ENCODE peak calls at places on chromosomes 6 and 20, in five cellular contexts. M, F, R, Z and Y are unnamed samples.

GRCh38 chr6:33593414-33593727 is 13.3 kb upstream of the BAK1 start:
- DNase-seq in R (no peak), M (no peak), Z (no peak), F (no peak), Y (no peak)

GRCh38 chr6:30742316-30743098 is at the start of gene FLOT1:
- DNase-seq in M (peak), R (peak), Z (peak), F (peak), Y (peak)

GRCh38 chr20:34709044-34709835 is 5.1 kb downstream of the TP53INP2 start:
- DNase-seq in M (peak), R (peak), Z (peak), F (peak), Y (peak)

GRCh38 chr6:6584310-6585002 is 4.1 kb upstream of the LY86 start:
- DNase-seq in M (no peak), Z (no peak), R (no peak), F (no peak), Y (no peak)

GRCh38 chr6:87237804-87238203 is 82.4 kb downstream of the ZNF292 start:
- DNase-seq in R (no peak), Z (peak), M (no peak), F (peak), Y (no peak)

GRCh38 chr20:5540091-5540490 is 210.1 kb upstream of the SHLD1 start:
- DNase-seq in Z (no peak), M (no peak), R (no peak), F (no peak), Y (no peak)

GRCh38 chr20:50378170-50379000 is 131.8 kb upstream of the PTPN1 start:
- DNase-seq in R (no peak), F (no peak), M (no peak), Z (no peak), Y (no peak)

GRCh38 chr20:3165473-3166337 is 6.0 kb upstream of the FASTKD5 start:
- DNase-seq in Z (peak), F (peak), M (peak), R (no peak), Y (no peak)

GRCh38 chr20:12414446-12415274 is 497.0 kb downstream of the BTBD3 start:
- DNase-seq in Z (no peak), R (no peak), F (no peak), M (no peak), Y (no peak)

GRCh38 chr6:117329926-117330325 is 64.6 kb downstream of the VGLL2 start:
- DNase-seq in R (no peak), F (no peak), Z (no peak), M (no peak), Y (no peak)

GRCh38 chr20:3661060-3661820 is 2.0 kb downstream of the GFRA4 start:
- DNase-seq in F (no peak), R (peak), Z (no peak), M (no peak), Y (no peak)

GRCh38 chr6:34696189-34696738 is 303 bp downstream of the ILRUN start:
- DNase-seq in R (no peak), Z (peak), F (peak), M (peak), Y (no peak)

GRCh38 chr6:149484733-149485700 is at the start of gene ZC3H12D:
- DNase-seq in Z (peak), M (no peak), R (peak), F (peak), Y (no peak)

GRCh38 chr6:97850458-97851218 is 567.6 kb upstream of the MMS22L start:
- DNase-seq in Z (peak), F (peak), M (no peak), R (no peak), Y (no peak)

GRCh38 chr20:58019027-58019849 is 209.2 kb downstream of the ANKRD60 start:
- DNase-seq in F (peak), M (no peak), Z (peak), R (no peak), Y (no peak)

GRCh38 chr6:121516331-121516730 is 80.9 kb downstream of the GJA1 start:
- DNase-seq in R (no peak), Z (peak), F (peak), M (no peak), Y (no peak)

DNA sequence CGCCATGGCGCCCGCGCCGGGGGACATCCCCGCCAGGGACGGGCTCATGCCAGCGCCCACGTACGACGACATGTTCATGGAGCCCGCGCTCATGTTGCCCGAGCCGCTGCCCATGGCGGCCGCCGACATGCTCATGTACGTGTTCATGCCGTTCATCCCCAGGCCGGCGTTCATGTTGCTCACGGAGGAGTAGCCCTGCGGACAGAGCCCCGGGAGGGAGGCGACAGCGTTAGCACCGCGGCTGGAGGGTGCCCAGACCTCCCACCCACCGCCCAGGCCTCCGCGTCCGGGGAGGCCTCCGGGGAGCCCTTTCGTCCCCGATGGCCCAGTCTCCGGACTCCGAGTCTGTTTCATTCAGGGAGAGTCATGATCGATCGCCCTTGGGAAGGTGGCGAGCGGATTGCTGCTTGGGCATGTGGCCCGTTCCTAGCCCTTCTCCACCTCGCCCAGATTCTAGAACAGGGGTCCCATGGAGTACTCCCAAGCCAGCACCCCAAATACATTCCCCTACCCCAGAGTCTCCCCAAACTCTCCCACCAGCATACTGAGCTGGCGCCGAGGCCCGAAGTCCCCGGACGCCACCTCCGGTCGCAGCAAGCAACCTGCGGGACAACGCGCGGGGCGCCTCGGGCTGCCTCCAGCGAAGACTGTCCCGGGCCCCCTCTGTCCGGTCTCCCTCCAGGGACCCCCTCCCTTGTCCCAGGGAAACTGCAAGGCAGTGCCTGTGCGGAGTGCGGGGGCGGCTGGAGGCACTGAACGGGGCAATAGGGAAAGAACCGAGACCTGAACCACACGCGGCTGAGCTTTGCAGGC is 1.2 kb downstream of the FOXA2 start:
- DNase-seq in Z (no peak), R (no peak), F (no peak), M (peak), Y (no peak)
- TF ChIP-seq CTCF in Z (no peak), R (no peak), F (no peak), M (no peak), Y (no peak)

GRCh38 chr20:59996112-59996511 is 37.9 kb downstream of the CDH26 start:
- DNase-seq in Z (no peak), R (no peak), F (no peak), M (no peak), Y (no peak)

GRCh38 chr20:59993736-59994484 is 35.7 kb downstream of the CDH26 start:
- DNase-seq in M (no peak), F (no peak), Z (no peak), R (no peak), Y (no peak)

GRCh38 chr20:59988141-59988540 is 29.9 kb downstream of the CDH26 start:
- DNase-seq in Z (peak), M (peak), F (no peak), R (no peak), Y (no peak)

GRCh38 chr20:59994697-59995122 is 36.5 kb downstream of the CDH26 start:
- DNase-seq in R (no peak), Z (no peak), F (no peak), M (no peak), Y (no peak)

GRCh38 chr20:59992531-59992930 is 34.3 kb downstream of the CDH26 start:
- DNase-seq in M (no peak), F (no peak), R (no peak), Z (no peak), Y (no peak)
- TF ChIP-seq CTCF in M (no peak), F (no peak), R (no peak), Z (no peak), Y (no peak)

GRCh38 chr20:33076662-33077398 is 2.6 kb upstream of the BPIFB4 start:
- DNase-seq in F (no peak), Z (no peak), M (no peak), R (no peak), Y (no peak)
- TF ChIP-seq CTCF in F (peak), Z (peak), M (no peak), R (no peak), Y (no peak)

DNA sequence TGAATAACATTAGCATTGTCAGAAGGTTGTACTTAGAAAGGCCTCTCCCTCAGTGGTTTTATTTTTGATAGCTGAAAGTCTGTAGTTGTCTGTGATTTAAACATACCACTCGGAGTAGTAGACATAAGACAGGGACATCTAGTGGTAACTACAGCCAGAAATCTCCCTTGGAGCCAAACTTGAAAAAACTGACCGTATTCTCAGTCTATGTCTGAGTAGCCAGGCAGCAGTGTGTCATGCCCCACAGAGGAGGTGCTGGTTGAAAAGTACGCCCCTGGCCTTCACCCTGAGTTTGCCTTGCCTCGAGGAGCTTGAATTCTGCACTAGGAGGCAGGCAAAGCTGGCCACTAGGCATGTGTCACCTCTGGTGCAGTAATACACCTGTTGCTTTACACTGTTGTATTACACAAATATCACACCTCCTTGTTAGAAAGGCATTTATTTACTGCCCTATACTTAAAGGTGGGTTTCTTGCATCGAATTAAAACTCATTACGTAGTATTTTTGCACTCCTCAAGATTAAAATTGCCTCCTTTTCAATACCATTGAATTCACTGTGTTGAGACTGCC is 20.8 kb downstream of the ZBTB2 start:
- DNase-seq in F (peak), R (no peak), Z (peak), M (no peak), Y (no peak)
- TF ChIP-seq CTCF in F (peak), R (no peak), Z (peak), M (no peak), Y (no peak)

DNA sequence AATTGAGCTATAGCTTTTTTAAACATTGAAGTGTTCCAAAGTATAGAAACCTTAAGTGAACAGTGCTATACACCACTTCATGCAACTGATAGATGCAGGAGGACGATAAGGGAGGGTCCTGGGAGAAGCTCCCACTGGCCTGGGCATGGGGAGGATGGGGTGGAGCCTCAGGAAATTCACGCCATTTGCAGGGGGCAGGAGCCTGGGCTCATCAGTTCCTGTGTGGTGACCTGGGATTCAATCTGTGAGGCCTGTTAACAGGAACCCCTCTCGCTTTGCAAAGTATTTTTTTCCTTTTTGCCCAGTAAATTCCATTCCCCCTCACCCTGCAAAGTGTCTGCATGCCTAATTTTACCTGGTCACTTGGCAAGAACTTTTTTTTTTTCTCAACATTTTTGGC is 11.0 kb upstream of the ASCC3 start:
- DNase-seq in R (no peak), F (no peak), Z (no peak), M (no peak), Y (no peak)
- TF ChIP-seq CTCF in R (no peak), F (no peak), Z (no peak), M (no peak), Y (no peak)

GRCh38 chr20:46057856-46058655 is 29.0 kb downstream of the SLC12A5 start:
- DNase-seq in M (no peak), Z (peak), F (peak), R (peak), Y (no peak)
- TF ChIP-seq CTCF in M (no peak), Z (peak), F (peak), R (no peak), Y (peak)

DNA sequence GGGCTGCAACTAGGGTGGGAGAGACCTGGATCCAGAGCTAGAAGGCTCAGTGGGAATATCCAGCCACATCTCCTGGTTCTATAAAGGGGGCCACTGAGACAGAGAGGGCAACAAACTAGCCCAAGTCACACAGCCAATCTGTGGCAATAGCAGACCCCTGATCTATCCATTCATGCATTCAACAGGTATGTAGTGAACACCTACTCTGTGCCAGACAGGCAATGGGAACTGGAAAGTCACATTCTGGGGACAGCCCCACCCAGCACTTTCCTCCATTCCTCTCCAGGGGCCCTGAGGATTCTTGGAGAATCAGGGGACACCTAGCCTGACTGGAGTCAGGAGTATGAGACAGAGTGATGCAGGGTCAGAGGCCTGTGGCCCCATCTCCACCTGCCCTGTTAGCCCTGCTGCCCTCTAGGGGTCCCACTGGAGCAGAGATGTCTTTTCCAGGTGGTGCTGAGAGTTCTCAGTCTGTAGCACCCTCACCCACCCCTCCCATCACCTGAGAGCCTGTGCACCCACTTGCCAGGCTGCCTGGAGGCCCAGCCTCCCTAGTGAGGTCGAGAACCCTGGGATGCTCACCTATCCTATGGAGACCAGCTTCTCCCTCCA is 13.6 kb downstream of the BPIFA2 start:
- DNase-seq in M (no peak), R (no peak), F (no peak), Z (no peak), Y (no peak)
- TF ChIP-seq CTCF in M (no peak), R (no peak), F (no peak), Z (no peak), Y (no peak)